ENCODE peak calls at places on chromosomes 7 and 10, in four cellular contexts. One of them, this sample, is unnamed.

GRCh38 chr10:17599089-17599488 is 18.1 kb downstream of the HACD1 start:
- DNase-seq in GM23338: peak
- DNase-seq in CD8-positive, alpha-beta T cell: no peak
- DNase-seq in Panc1: no peak
- DNase-seq in this sample: no peak

GRCh38 chr7:25777969-25778767 is 373.8 kb upstream of the NFE2L3 start:
- DNase-seq in GM23338: no peak
- DNase-seq in CD8-positive, alpha-beta T cell: no peak
- DNase-seq in Panc1: no peak
- DNase-seq in this sample: no peak

GRCh38 chr10:93746844-93747284 is 10.9 kb upstream of the LGI1 start:
- DNase-seq in GM23338: peak
- DNase-seq in CD8-positive, alpha-beta T cell: no peak
- DNase-seq in Panc1: peak
- DNase-seq in this sample: no peak

GRCh38 chr10:130833596-130833995 is 477.9 kb downstream of the TCERG1L start:
- DNase-seq in GM23338: no peak
- DNase-seq in CD8-positive, alpha-beta T cell: no peak
- DNase-seq in Panc1: no peak
- DNase-seq in this sample: no peak

GRCh38 chr10:88467835-88468485 is 115.2 kb downstream of the RNLS start:
- DNase-seq in GM23338: no peak
- DNase-seq in CD8-positive, alpha-beta T cell: no peak
- DNase-seq in Panc1: no peak
- DNase-seq in this sample: no peak

GRCh38 chr10:122981066-122981464 is 864 bp downstream of the PSTK start:
- DNase-seq in GM23338: peak
- DNase-seq in CD8-positive, alpha-beta T cell: no peak
- DNase-seq in Panc1: peak
- DNase-seq in this sample: no peak

GRCh38 chr7:37643876-37644275 is 39.7 kb upstream of the GPR141 start:
- DNase-seq in GM23338: peak
- DNase-seq in CD8-positive, alpha-beta T cell: no peak
- DNase-seq in Panc1: no peak
- DNase-seq in this sample: no peak

GRCh38 chr7:620052-620451 is 100.4 kb upstream of the PDGFA start:
- DNase-seq in GM23338: peak
- DNase-seq in CD8-positive, alpha-beta T cell: no peak
- DNase-seq in Panc1: no peak
- DNase-seq in this sample: no peak

GRCh38 chr7:77699056-77699455 is 2.8 kb downstream of the RSBN1L start:
- DNase-seq in GM23338: no peak
- DNase-seq in CD8-positive, alpha-beta T cell: no peak
- DNase-seq in Panc1: no peak
- DNase-seq in this sample: no peak

GRCh38 chr10:97099868-97100267 is 85.9 kb downstream of the SLIT1 start:
- DNase-seq in GM23338: no peak
- DNase-seq in CD8-positive, alpha-beta T cell: no peak
- DNase-seq in Panc1: no peak
- DNase-seq in this sample: no peak

DNA sequence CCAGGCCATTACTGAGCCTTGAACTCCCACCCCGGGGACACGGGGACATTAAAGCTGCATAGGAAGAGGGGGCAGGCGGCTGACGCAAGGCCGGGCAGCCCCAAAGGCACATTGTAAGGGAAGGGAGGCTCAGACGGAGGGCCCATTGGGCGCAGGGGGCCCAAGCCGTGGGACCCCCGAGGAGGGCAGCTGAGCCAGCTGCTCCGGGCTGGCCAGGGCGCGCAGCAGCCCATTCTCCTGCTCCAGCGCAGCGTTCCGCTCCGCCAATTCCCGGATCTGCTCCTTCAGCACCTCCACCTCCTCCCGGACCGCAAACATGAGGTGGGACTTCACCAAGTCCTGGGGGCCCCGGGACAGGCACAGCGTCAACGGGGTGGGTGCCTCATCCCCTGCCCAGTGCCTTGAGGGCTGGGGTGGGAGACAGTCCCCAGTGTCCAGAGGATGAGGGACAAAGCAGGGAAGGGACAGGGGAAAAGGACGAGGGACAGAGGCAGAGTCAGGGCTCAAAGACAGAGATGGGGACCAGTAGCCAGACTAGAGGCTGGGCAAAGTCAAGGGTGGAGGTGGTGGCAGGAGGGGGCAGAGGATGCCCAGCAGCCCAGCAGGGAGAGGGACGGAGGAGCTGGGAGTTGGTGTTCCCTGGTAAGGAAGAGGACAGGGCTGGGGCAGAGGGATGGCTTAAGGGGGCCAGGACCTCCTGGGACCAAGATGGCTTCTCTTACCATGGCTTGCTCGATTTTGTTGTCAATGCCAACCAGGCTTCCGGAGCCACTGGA is 3.0 kb upstream of the SPACDR start:
- DNase-seq in GM23338: no peak
- DNase-seq in CD8-positive, alpha-beta T cell: no peak
- DNase-seq in Panc1: no peak
- DNase-seq in this sample: peak
- H3K4me3 ChIP-seq in GM23338: no peak
- H3K4me3 ChIP-seq in CD8-positive, alpha-beta T cell: no peak
- H3K4me3 ChIP-seq in Panc1: no peak
- H3K4me3 ChIP-seq in this sample: no peak

GRCh38 chr10:34124522-34125035 is 690.5 kb downstream of the PARD3 start:
- DNase-seq in GM23338: no peak
- DNase-seq in CD8-positive, alpha-beta T cell: no peak
- DNase-seq in Panc1: peak
- DNase-seq in this sample: no peak

GRCh38 chr10:34125702-34126101 is 689.4 kb downstream of the PARD3 start:
- DNase-seq in GM23338: no peak
- DNase-seq in CD8-positive, alpha-beta T cell: no peak
- DNase-seq in Panc1: no peak
- DNase-seq in this sample: no peak

GRCh38 chr10:34121974-34122282 is 693.2 kb downstream of the PARD3 start:
- DNase-seq in GM23338: no peak
- DNase-seq in CD8-positive, alpha-beta T cell: no peak
- DNase-seq in Panc1: no peak
- DNase-seq in this sample: no peak

GRCh38 chr10:34119456-34119855 is 695.6 kb downstream of the PARD3 start:
- DNase-seq in GM23338: no peak
- DNase-seq in CD8-positive, alpha-beta T cell: no peak
- DNase-seq in Panc1: no peak
- DNase-seq in this sample: peak

DNA sequence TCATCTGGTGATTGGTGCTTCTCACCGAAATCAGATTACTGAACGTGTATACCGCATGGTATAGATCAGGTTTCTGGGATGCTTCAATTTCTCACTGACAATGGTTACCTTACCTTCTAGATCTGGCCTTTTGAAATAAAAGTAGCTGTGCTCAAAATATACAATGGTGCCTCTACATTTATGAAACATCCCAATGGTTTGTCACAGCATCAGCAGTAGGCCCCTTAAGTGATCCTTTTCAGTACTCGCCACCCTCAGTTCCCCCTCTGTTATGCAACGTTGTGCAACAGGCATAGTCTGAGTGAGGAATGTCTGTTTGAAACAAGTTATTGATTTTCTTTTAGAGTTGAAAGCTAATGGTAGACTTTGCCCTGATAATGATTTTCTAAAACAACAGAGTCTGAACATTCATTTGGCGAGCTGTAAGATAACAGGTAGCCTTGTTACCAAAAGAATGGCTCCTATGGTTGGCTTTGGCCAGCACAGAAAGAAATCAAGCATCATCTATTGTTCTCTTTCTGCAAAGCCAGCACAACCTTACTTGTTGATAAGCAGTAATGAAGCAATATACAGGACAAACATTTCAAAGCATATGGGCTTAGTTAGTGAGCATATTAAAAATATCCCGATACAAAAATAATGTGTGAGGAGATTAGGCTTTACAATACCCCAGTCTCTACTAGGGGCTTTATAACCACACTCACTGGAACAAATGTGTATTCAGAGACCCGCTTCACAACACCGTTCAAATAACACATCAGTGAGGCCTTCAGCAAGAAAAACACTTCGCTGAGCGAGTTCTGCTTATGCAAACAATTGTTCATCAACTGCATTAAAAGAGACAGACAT is 693.7 kb downstream of the PARD3 start:
- DNase-seq in GM23338: no peak
- DNase-seq in CD8-positive, alpha-beta T cell: no peak
- DNase-seq in Panc1: no peak
- DNase-seq in this sample: no peak
- H3K4me3 ChIP-seq in GM23338: no peak
- H3K4me3 ChIP-seq in CD8-positive, alpha-beta T cell: no peak
- H3K4me3 ChIP-seq in Panc1: no peak
- H3K4me3 ChIP-seq in this sample: no peak

GRCh38 chr10:70457759-70458305 is 16.4 kb upstream of the NODAL start:
- DNase-seq in GM23338: no peak
- DNase-seq in CD8-positive, alpha-beta T cell: no peak
- DNase-seq in Panc1: no peak
- DNase-seq in this sample: no peak
- H3K4me3 ChIP-seq in GM23338: peak
- H3K4me3 ChIP-seq in CD8-positive, alpha-beta T cell: no peak
- H3K4me3 ChIP-seq in Panc1: peak
- H3K4me3 ChIP-seq in this sample: peak

GRCh38 chr10:80472234-80473095 is 18.4 kb downstream of the TSPAN14 start:
- DNase-seq in GM23338: no peak
- DNase-seq in CD8-positive, alpha-beta T cell: no peak
- DNase-seq in Panc1: no peak
- DNase-seq in this sample: no peak
- H3K4me3 ChIP-seq in GM23338: no peak
- H3K4me3 ChIP-seq in CD8-positive, alpha-beta T cell: peak
- H3K4me3 ChIP-seq in Panc1: no peak
- H3K4me3 ChIP-seq in this sample: no peak

GRCh38 chr7:43758861-43759683 is 592 bp downstream of the BLVRA start:
- DNase-seq in GM23338: peak
- DNase-seq in CD8-positive, alpha-beta T cell: peak
- DNase-seq in Panc1: no peak
- DNase-seq in this sample: peak
- H3K4me3 ChIP-seq in GM23338: peak
- H3K4me3 ChIP-seq in CD8-positive, alpha-beta T cell: peak
- H3K4me3 ChIP-seq in Panc1: peak
- H3K4me3 ChIP-seq in this sample: peak

GRCh38 chr10:2888403-2889004 is 178.8 kb upstream of the PFKP start:
- DNase-seq in GM23338: no peak
- DNase-seq in CD8-positive, alpha-beta T cell: no peak
- DNase-seq in Panc1: no peak
- DNase-seq in this sample: no peak
- H3K4me3 ChIP-seq in GM23338: no peak
- H3K4me3 ChIP-seq in CD8-positive, alpha-beta T cell: no peak
- H3K4me3 ChIP-seq in Panc1: no peak
- H3K4me3 ChIP-seq in this sample: no peak